ENCODE peak calls at places on chromosomes 1 and 21, in nine cellular contexts. T is cardiac muscle cell, R is GM23248, B is right atrium auricular region, K is Peyer's patch, A is OCI-LY7, G is MM.1S, N is aorta, L is neural progenitor cell. X is an unnamed sample. For H3K4me1, the result is how much of the 10 kb centered on the place peaks cover.

GRCh38 chr1:201309420-201309819 is 26.1 kb downstream of the PKP1 start:
- DNase-seq in T (peak), R (peak), B (peak), K (peak), A (peak), G (peak), N (no peak), L (peak), X (peak)

GRCh38 chr1:62689524-62689923 is 1.3 kb upstream of the DOCK7 start:
- DNase-seq in T (peak), R (peak), B (no peak), K (no peak), A (no peak), G (no peak), N (no peak), L (no peak), X (no peak)

GRCh38 chr1:197441990-197442389 is 173.9 kb downstream of the CRB1 start:
- DNase-seq in T (peak), R (peak), B (peak), K (no peak), A (no peak), G (no peak), N (peak), L (peak), X (no peak)

GRCh38 chr1:61284933-61285332 is 202.6 kb downstream of the NFIA start:
- DNase-seq in T (no peak), R (no peak), B (no peak), K (no peak), A (no peak), G (no peak), N (no peak), L (no peak), X (no peak)

GRCh38 chr1:7912743-7913557 is 27.7 kb downstream of the TNFRSF9 start:
- DNase-seq in T (no peak), R (no peak), B (no peak), K (peak), A (no peak), G (no peak), N (no peak), L (no peak), X (no peak)

GRCh38 chr1:228825840-228826484 is 90.7 kb downstream of the RHOU start:
- DNase-seq in T (peak), R (no peak), B (no peak), K (no peak), A (no peak), G (no peak), N (no peak), L (no peak), X (no peak)

GRCh38 chr1:91245437-91245836 is 159.2 kb downstream of the HFM1 start:
- DNase-seq in T (no peak), R (no peak), B (no peak), K (no peak), A (no peak), G (no peak), N (no peak), L (peak), X (no peak)

GRCh38 chr1:36981771-36982622 is 52.3 kb downstream of the GRIK3 start:
- DNase-seq in T (no peak), R (no peak), B (no peak), K (no peak), A (no peak), G (no peak), N (no peak), L (no peak), X (no peak)

GRCh38 chr1:171196351-171196750 is 11.3 kb downstream of the FMO2 start:
- DNase-seq in T (no peak), R (peak), B (no peak), K (no peak), A (no peak), G (no peak), N (no peak), L (no peak), X (no peak)

GRCh38 chr1:209076688-209077087 is 506.8 kb upstream of the CAMK1G start:
- DNase-seq in T (peak), R (peak), B (no peak), K (no peak), A (peak), G (peak), N (no peak), L (no peak), X (no peak)

GRCh38 chr1:6152882-6153281 is 27.2 kb downstream of the CHD5 start:
- DNase-seq in T (no peak), R (no peak), B (no peak), K (no peak), A (no peak), G (no peak), N (no peak), L (no peak), X (no peak)

GRCh38 chr1:25022361-25023189 is 92.5 kb upstream of the RUNX3 start:
- DNase-seq in T (peak), R (peak), B (peak), K (peak), A (peak), G (peak), N (peak), L (no peak), X (peak)

GRCh38 chr1:203744008-203744972 is 20.7 kb upstream of the LAX1 start:
- DNase-seq in T (peak), R (peak), B (peak), K (peak), A (peak), G (peak), N (no peak), L (no peak), X (peak)

GRCh38 chr1:21597754-21598153 is 71.4 kb downstream of the RAP1GAP start:
- DNase-seq in T (no peak), R (no peak), B (no peak), K (no peak), A (no peak), G (no peak), N (no peak), L (no peak), X (no peak)

GRCh38 chr1:53014791-53015507 is 47.1 kb upstream of the PODN start:
- DNase-seq in T (peak), R (peak), B (peak), K (peak), A (peak), G (peak), N (peak), L (peak), X (peak)

GRCh38 chr1:109773203-109773899 is 9.6 kb upstream of the EPS8L3 start:
- DNase-seq in T (peak), R (peak), B (peak), K (peak), A (peak), G (peak), N (peak), L (peak), X (peak)

GRCh38 chr1:1348420-1349255 is 580 bp downstream of the DVL1 start:
- DNase-seq in T (peak), R (peak), B (no peak), K (no peak), A (no peak), G (no peak), N (no peak), L (no peak), X (no peak)

GRCh38 chr1:22380024-22380785 is 71.4 kb upstream of the ZBTB40 start:
- DNase-seq in T (no peak), R (peak), B (no peak), K (no peak), A (no peak), G (no peak), N (no peak), L (no peak), X (no peak)

GRCh38 chr1:59375321-59376220 is 78.7 kb downstream of the FGGY start:
- DNase-seq in T (peak), R (peak), B (no peak), K (no peak), A (no peak), G (no peak), N (no peak), L (no peak), X (no peak)

GRCh38 chr1:100581096-100581705 is 43.3 kb downstream of the GPR88 start:
- DNase-seq in T (no peak), R (peak), B (no peak), K (no peak), A (no peak), G (no peak), N (no peak), L (no peak), X (no peak)

GRCh38 chr1:171841931-171842723 is 829 bp downstream of the DNM3 start:
- DNase-seq in T (no peak), R (peak), B (no peak), K (peak), A (no peak), G (no peak), N (peak), L (peak), X (peak)

GRCh38 chr1:199545780-199546179 is 481.7 kb upstream of the NR5A2 start:
- DNase-seq in T (peak), R (peak), B (no peak), K (no peak), A (peak), G (peak), N (no peak), L (peak), X (no peak)

GRCh38 chr1:36890776-36891175 is 143.5 kb downstream of the GRIK3 start:
- DNase-seq in T (no peak), R (no peak), B (peak), K (no peak), A (no peak), G (no peak), N (no peak), L (no peak), X (peak)

GRCh38 chr1:153958961-153959260 is 499 bp upstream of the CRTC2 start:
- DNase-seq in T (no peak), R (no peak), B (no peak), K (no peak), A (no peak), G (no peak), N (no peak), L (no peak), X (peak)
- H3K4me1 ChIP-seq in T (under half), R (under half), B (under half), K (under half), A (under half), G (under half), N (under half), L (under half), X (half or more)

GRCh38 chr21:34979383-34979782 is 69.7 kb downstream of the RUNX1 start:
- DNase-seq in T (no peak), R (no peak), B (no peak), K (no peak), A (no peak), G (no peak), N (no peak), L (no peak), X (no peak)
- H3K4me1 ChIP-seq in T (under half), R (under half), B (under half), K (under half), A (under half), G (under half), N (under half), L (under half), X (under half)

DNA sequence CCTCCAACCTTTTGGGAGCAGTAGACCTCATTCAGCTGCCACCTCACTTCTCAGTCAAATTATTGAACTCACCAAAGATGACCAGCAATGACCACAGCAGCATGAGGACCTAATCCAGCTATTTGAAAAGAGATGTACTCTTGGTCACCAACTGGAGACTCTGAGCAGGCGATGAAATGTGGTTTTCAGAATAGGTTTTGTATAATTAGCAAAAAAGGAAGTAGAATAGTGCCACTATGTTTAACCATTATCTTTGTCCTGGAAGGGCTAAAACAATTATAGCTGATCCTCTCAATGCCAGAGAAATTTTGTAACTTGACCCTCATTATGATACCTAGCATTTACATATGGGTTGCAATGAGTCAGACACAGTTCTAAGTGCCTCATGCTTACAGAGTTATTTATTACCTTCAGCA is at the start of gene FCRL2:
- DNase-seq in T (no peak), R (no peak), B (no peak), K (no peak), A (peak), G (peak), N (no peak), L (no peak), X (no peak)
- H3K4me1 ChIP-seq in T (under half), R (under half), B (under half), K (under half), A (half or more), G (half or more), N (under half), L (under half), X (under half)

GRCh38 chr21:45988366-45989347 is 7.1 kb downstream of the COL6A1 start:
- DNase-seq in T (no peak), R (no peak), B (peak), K (peak), A (no peak), G (no peak), N (peak), L (no peak), X (peak)
- H3K4me1 ChIP-seq in T (under half), R (under half), B (under half), K (under half), A (under half), G (under half), N (under half), L (under half), X (half or more)

GRCh38 chr1:33425900-33426299 is 5.0 kb downstream of the PHC2 start:
- DNase-seq in T (no peak), R (no peak), B (no peak), K (no peak), A (no peak), G (no peak), N (no peak), L (no peak), X (no peak)

GRCh38 chr1:33420870-33421775 is 9.8 kb downstream of the PHC2 start:
- DNase-seq in T (peak), R (peak), B (no peak), K (no peak), A (no peak), G (no peak), N (no peak), L (no peak), X (no peak)

GRCh38 chr1:33424610-33425009 is 6.3 kb downstream of the PHC2 start:
- DNase-seq in T (no peak), R (peak), B (no peak), K (no peak), A (no peak), G (no peak), N (no peak), L (no peak), X (no peak)

GRCh38 chr1:33426906-33427305 is 4.0 kb downstream of the PHC2 start:
- DNase-seq in T (no peak), R (no peak), B (no peak), K (no peak), A (no peak), G (no peak), N (no peak), L (no peak), X (no peak)

DNA sequence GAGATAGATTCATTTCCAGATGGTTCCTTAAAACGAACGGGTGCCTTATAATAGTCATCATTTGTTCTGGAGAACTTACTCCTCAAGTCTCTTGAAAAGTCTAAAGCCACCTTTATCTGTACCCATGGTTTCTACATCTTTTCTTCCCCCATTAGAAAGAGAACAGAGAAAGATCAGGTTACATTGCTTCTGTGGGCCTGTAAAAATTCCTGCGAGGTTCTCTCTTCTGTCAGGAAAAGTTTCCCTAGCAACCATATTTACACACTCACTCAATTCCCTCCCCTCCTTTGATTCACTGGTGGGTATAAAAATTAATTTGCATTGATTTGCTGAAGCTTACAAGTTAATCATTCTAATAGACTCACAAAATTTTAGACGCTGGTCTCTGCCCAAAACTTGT is 6.7 kb downstream of the PHC2 start:
- DNase-seq in T (peak), R (no peak), B (no peak), K (no peak), A (no peak), G (no peak), N (no peak), L (peak), X (no peak)
- H3K4me1 ChIP-seq in T (under half), R (under half), B (under half), K (under half), A (under half), G (under half), N (under half), L (under half), X (under half)

DNA sequence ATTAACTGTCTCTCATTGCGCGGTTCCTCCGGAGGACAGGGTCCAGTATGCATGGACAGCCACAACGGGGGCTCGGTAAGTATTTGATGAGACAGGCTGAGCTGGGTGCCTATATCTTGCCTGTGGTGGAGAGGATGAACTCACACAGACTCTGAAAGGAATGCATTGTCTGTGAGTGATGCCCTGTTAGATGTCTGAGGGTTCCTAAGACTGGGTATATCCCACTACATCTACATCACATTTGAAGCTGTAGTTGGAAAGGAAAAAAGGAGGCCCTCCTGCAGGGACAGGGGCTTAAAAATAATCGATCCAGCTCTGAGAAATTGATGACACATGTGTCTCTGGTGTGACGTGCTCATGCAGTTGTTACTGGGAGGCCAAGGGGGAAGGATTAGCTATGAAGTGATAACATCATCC is 1.9 kb downstream of the ADARB1 start:
- DNase-seq in T (no peak), R (peak), B (no peak), K (no peak), A (no peak), G (no peak), N (peak), L (peak), X (peak)
- H3K4me1 ChIP-seq in T (under half), R (under half), B (under half), K (under half), A (under half), G (under half), N (under half), L (under half), X (under half)

GRCh38 chr1:116379057-116379630 is 6.1 kb downstream of the ATP1A1 start:
- DNase-seq in T (no peak), R (peak), B (no peak), K (no peak), A (no peak), G (no peak), N (no peak), L (no peak), X (no peak)
- H3K4me1 ChIP-seq in T (half or more), R (half or more), B (under half), K (half or more), A (half or more), G (under half), N (under half), L (half or more), X (half or more)

GRCh38 chr1:222928212-222928611 is 113.4 kb downstream of the DISP1 start:
- DNase-seq in T (peak), R (peak), B (peak), K (no peak), A (no peak), G (no peak), N (no peak), L (peak), X (peak)

GRCh38 chr1:222926566-222926965 is 111.7 kb downstream of the DISP1 start:
- DNase-seq in T (peak), R (peak), B (no peak), K (no peak), A (no peak), G (no peak), N (no peak), L (no peak), X (no peak)

GRCh38 chr1:222931018-222931417 is 116.2 kb downstream of the DISP1 start:
- DNase-seq in T (peak), R (no peak), B (no peak), K (no peak), A (no peak), G (no peak), N (no peak), L (no peak), X (no peak)

GRCh38 chr1:222933273-222933672 is 118.4 kb downstream of the DISP1 start:
- DNase-seq in T (no peak), R (no peak), B (no peak), K (no peak), A (no peak), G (no peak), N (no peak), L (no peak), X (no peak)

GRCh38 chr1:222930097-222930496 is 115.3 kb downstream of the DISP1 start:
- DNase-seq in T (no peak), R (no peak), B (no peak), K (no peak), A (no peak), G (no peak), N (no peak), L (no peak), X (no peak)
- H3K4me1 ChIP-seq in T (under half), R (under half), B (under half), K (under half), A (under half), G (under half), N (under half), L (under half), X (half or more)

GRCh38 chr1:12603224-12603623 is 14.8 kb downstream of the DHRS3 start:
- DNase-seq in T (no peak), R (no peak), B (no peak), K (no peak), A (no peak), G (no peak), N (no peak), L (no peak), X (no peak)

GRCh38 chr1:12602633-12603024 is 15.4 kb downstream of the DHRS3 start:
- DNase-seq in T (no peak), R (no peak), B (no peak), K (no peak), A (no peak), G (no peak), N (no peak), L (no peak), X (no peak)

GRCh38 chr1:12600880-12601633 is 17.0 kb downstream of the DHRS3 start:
- DNase-seq in T (peak), R (peak), B (no peak), K (peak), A (peak), G (peak), N (no peak), L (peak), X (no peak)

GRCh38 chr1:12600335-12600734 is 17.7 kb downstream of the DHRS3 start:
- DNase-seq in T (no peak), R (no peak), B (peak), K (no peak), A (no peak), G (no peak), N (peak), L (no peak), X (peak)

GRCh38 chr1:12601690-12602632 is 16.0 kb downstream of the DHRS3 start:
- DNase-seq in T (peak), R (no peak), B (no peak), K (no peak), A (no peak), G (no peak), N (peak), L (peak), X (no peak)
- H3K4me1 ChIP-seq in T (under half), R (under half), B (under half), K (half or more), A (under half), G (under half), N (under half), L (under half), X (half or more)

X was measured in sigmoid colon.